ENCODE peak calls at places on chromosome 12, in seven cellular contexts. One of them, this sample, is unnamed.

GRCh38 chr12:52618216-52618615 is at the start of gene KRT73:
- DNase-seq in HCT116: no peak
- DNase-seq in K562: no peak
- DNase-seq in HepG2: no peak
- DNase-seq in H1: peak
- DNase-seq in SK-N-SH: no peak
- DNase-seq in GM12878: no peak
- DNase-seq in this sample: no peak

GRCh38 chr12:71955946-71956345 is 17.3 kb downstream of the TPH2 start:
- DNase-seq in HCT116: no peak
- DNase-seq in K562: no peak
- DNase-seq in HepG2: no peak
- DNase-seq in H1: no peak
- DNase-seq in SK-N-SH: no peak
- DNase-seq in GM12878: no peak
- DNase-seq in this sample: no peak

GRCh38 chr12:69070319-69071090 is 137.5 kb upstream of the CPM start:
- DNase-seq in HCT116: peak
- DNase-seq in K562: peak
- DNase-seq in HepG2: peak
- DNase-seq in H1: peak
- DNase-seq in SK-N-SH: peak
- DNase-seq in GM12878: no peak
- DNase-seq in this sample: peak

GRCh38 chr12:67989184-67989965 is at the start of gene IFNG-AS1:
- DNase-seq in HCT116: no peak
- DNase-seq in K562: no peak
- DNase-seq in HepG2: no peak
- DNase-seq in H1: no peak
- DNase-seq in SK-N-SH: no peak
- DNase-seq in GM12878: peak
- DNase-seq in this sample: no peak

GRCh38 chr12:56103066-56103711 is 1.2 kb upstream of the PA2G4 start:
- DNase-seq in HCT116: no peak
- DNase-seq in K562: peak
- DNase-seq in HepG2: no peak
- DNase-seq in H1: no peak
- DNase-seq in SK-N-SH: no peak
- DNase-seq in GM12878: no peak
- DNase-seq in this sample: no peak

GRCh38 chr12:70736775-70737174 is 99.5 kb upstream of the PTPRB start:
- DNase-seq in HCT116: no peak
- DNase-seq in K562: no peak
- DNase-seq in HepG2: no peak
- DNase-seq in H1: no peak
- DNase-seq in SK-N-SH: no peak
- DNase-seq in GM12878: no peak
- DNase-seq in this sample: no peak

GRCh38 chr12:131003676-131004075 is 50.0 kb downstream of the ADGRD1 start:
- DNase-seq in HCT116: no peak
- DNase-seq in K562: no peak
- DNase-seq in HepG2: no peak
- DNase-seq in H1: no peak
- DNase-seq in SK-N-SH: no peak
- DNase-seq in GM12878: no peak
- DNase-seq in this sample: no peak

GRCh38 chr12:26425587-26426260 is 230.4 kb downstream of the SSPN start:
- DNase-seq in HCT116: no peak
- DNase-seq in K562: no peak
- DNase-seq in HepG2: no peak
- DNase-seq in H1: no peak
- DNase-seq in SK-N-SH: no peak
- DNase-seq in GM12878: no peak
- DNase-seq in this sample: no peak

GRCh38 chr12:26847431-26847830 is 14.4 kb upstream of the ITPR2 start:
- DNase-seq in HCT116: no peak
- DNase-seq in K562: no peak
- DNase-seq in HepG2: no peak
- DNase-seq in H1: no peak
- DNase-seq in SK-N-SH: no peak
- DNase-seq in GM12878: no peak
- DNase-seq in this sample: no peak

GRCh38 chr12:96445743-96446655 is 43.4 kb upstream of the CFAP54 start:
- DNase-seq in HCT116: no peak
- DNase-seq in K562: peak
- DNase-seq in HepG2: no peak
- DNase-seq in H1: no peak
- DNase-seq in SK-N-SH: no peak
- DNase-seq in GM12878: peak
- DNase-seq in this sample: no peak

GRCh38 chr12:129028824-129029223 is 175.5 kb downstream of the GLT1D1 start:
- DNase-seq in HCT116: no peak
- DNase-seq in K562: no peak
- DNase-seq in HepG2: no peak
- DNase-seq in H1: no peak
- DNase-seq in SK-N-SH: no peak
- DNase-seq in GM12878: no peak
- DNase-seq in this sample: no peak

GRCh38 chr12:12214635-12215131 is 52.2 kb downstream of the LRP6 start:
- DNase-seq in HCT116: no peak
- DNase-seq in K562: no peak
- DNase-seq in HepG2: peak
- DNase-seq in H1: no peak
- DNase-seq in SK-N-SH: no peak
- DNase-seq in GM12878: peak
- DNase-seq in this sample: no peak

GRCh38 chr12:46722737-46723136 is 103.1 kb downstream of the SLC38A4 start:
- DNase-seq in HCT116: no peak
- DNase-seq in K562: no peak
- DNase-seq in HepG2: no peak
- DNase-seq in H1: no peak
- DNase-seq in SK-N-SH: no peak
- DNase-seq in GM12878: no peak
- DNase-seq in this sample: no peak

GRCh38 chr12:103128862-103129501 is 171.5 kb downstream of the ASCL1 start:
- DNase-seq in HCT116: no peak
- DNase-seq in K562: no peak
- DNase-seq in HepG2: peak
- DNase-seq in H1: no peak
- DNase-seq in SK-N-SH: no peak
- DNase-seq in GM12878: no peak
- DNase-seq in this sample: no peak

GRCh38 chr12:81591256-81591655 is 167.9 kb downstream of the PPFIA2 start:
- DNase-seq in HCT116: no peak
- DNase-seq in K562: no peak
- DNase-seq in HepG2: no peak
- DNase-seq in H1: no peak
- DNase-seq in SK-N-SH: no peak
- DNase-seq in GM12878: no peak
- DNase-seq in this sample: no peak

GRCh38 chr12:48717252-48717695 is 767 bp upstream of the CCNT1 start:
- DNase-seq in HCT116: no peak
- DNase-seq in K562: no peak
- DNase-seq in HepG2: no peak
- DNase-seq in H1: no peak
- DNase-seq in SK-N-SH: no peak
- DNase-seq in GM12878: peak
- DNase-seq in this sample: peak

GRCh38 chr12:132148368-132149045 is 4.2 kb downstream of the NOC4L start:
- DNase-seq in HCT116: no peak
- DNase-seq in K562: no peak
- DNase-seq in HepG2: no peak
- DNase-seq in H1: no peak
- DNase-seq in SK-N-SH: no peak
- DNase-seq in GM12878: no peak
- DNase-seq in this sample: no peak
- TF ChIP-seq JUND in HCT116: no peak
- TF ChIP-seq JUND in K562: no peak
- TF ChIP-seq JUND in HepG2: no peak
- TF ChIP-seq JUND in H1: no peak
- TF ChIP-seq JUND in SK-N-SH: no peak
- TF ChIP-seq JUND in GM12878: no peak
- TF ChIP-seq JUND in this sample: no peak

GRCh38 chr12:124501080-124501642 is 66.3 kb downstream of the NCOR2 start:
- DNase-seq in HCT116: no peak
- DNase-seq in K562: no peak
- DNase-seq in HepG2: no peak
- DNase-seq in H1: peak
- DNase-seq in SK-N-SH: no peak
- DNase-seq in GM12878: no peak
- DNase-seq in this sample: no peak

GRCh38 chr12:124501827-124502226 is 65.6 kb downstream of the NCOR2 start:
- DNase-seq in HCT116: no peak
- DNase-seq in K562: no peak
- DNase-seq in HepG2: no peak
- DNase-seq in H1: no peak
- DNase-seq in SK-N-SH: no peak
- DNase-seq in GM12878: no peak
- DNase-seq in this sample: no peak

GRCh38 chr12:124498870-124499753 is 68.3 kb downstream of the NCOR2 start:
- DNase-seq in HCT116: no peak
- DNase-seq in K562: no peak
- DNase-seq in HepG2: no peak
- DNase-seq in H1: no peak
- DNase-seq in SK-N-SH: no peak
- DNase-seq in GM12878: no peak
- DNase-seq in this sample: no peak

GRCh38 chr12:124499873-124500231 is 67.6 kb downstream of the NCOR2 start:
- DNase-seq in HCT116: no peak
- DNase-seq in K562: no peak
- DNase-seq in HepG2: no peak
- DNase-seq in H1: no peak
- DNase-seq in SK-N-SH: no peak
- DNase-seq in GM12878: no peak
- DNase-seq in this sample: no peak

GRCh38 chr12:124500232-124501079 is 67.0 kb downstream of the NCOR2 start:
- DNase-seq in HCT116: no peak
- DNase-seq in K562: no peak
- DNase-seq in HepG2: peak
- DNase-seq in H1: peak
- DNase-seq in SK-N-SH: no peak
- DNase-seq in GM12878: no peak
- DNase-seq in this sample: peak
- TF ChIP-seq JUND in HCT116: no peak
- TF ChIP-seq JUND in K562: no peak
- TF ChIP-seq JUND in HepG2: no peak
- TF ChIP-seq JUND in H1: no peak
- TF ChIP-seq JUND in SK-N-SH: no peak
- TF ChIP-seq JUND in GM12878: no peak
- TF ChIP-seq JUND in this sample: no peak

DNA sequence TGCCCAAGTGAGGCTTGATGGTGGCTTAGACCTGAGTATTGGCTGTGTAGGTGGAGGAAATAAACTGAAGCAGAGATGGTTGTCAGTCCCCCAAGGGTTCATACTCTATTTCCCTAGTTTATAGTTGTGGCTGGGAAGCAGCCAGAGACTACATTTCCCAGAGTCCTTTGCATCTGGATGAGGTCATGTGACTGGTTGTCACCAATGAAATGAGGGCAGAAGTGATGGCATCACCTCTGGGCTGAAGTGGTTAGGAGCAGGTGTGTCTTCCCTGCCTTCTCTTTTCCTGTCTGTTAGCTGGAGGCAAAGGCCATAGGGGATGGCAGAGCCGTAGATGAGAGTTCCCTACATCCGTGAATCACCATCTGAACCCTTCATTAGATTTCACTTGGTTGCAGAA is 16.3 kb upstream of the NOS1 start:
- DNase-seq in HCT116: peak
- DNase-seq in K562: peak
- DNase-seq in HepG2: no peak
- DNase-seq in H1: no peak
- DNase-seq in SK-N-SH: no peak
- DNase-seq in GM12878: no peak
- DNase-seq in this sample: no peak
- TF ChIP-seq JUND in HCT116: no peak
- TF ChIP-seq JUND in K562: no peak
- TF ChIP-seq JUND in HepG2: no peak
- TF ChIP-seq JUND in H1: no peak
- TF ChIP-seq JUND in SK-N-SH: no peak
- TF ChIP-seq JUND in GM12878: no peak
- TF ChIP-seq JUND in this sample: no peak

GRCh38 chr12:54262403-54262925 is 17.5 kb downstream of the CBX5 start:
- DNase-seq in HCT116: no peak
- DNase-seq in K562: peak
- DNase-seq in HepG2: no peak
- DNase-seq in H1: no peak
- DNase-seq in SK-N-SH: no peak
- DNase-seq in GM12878: no peak
- DNase-seq in this sample: no peak
- TF ChIP-seq JUND in HCT116: no peak
- TF ChIP-seq JUND in K562: peak
- TF ChIP-seq JUND in HepG2: no peak
- TF ChIP-seq JUND in H1: no peak
- TF ChIP-seq JUND in SK-N-SH: peak
- TF ChIP-seq JUND in GM12878: no peak
- TF ChIP-seq JUND in this sample: no peak

This sample was measured in T47D.